ENCODE peak calls at places on chromosome 17, in ten cellular contexts. N is breast epithelium, S is HCT116, O is SK-N-SH, K is GM23338, X is transverse colon, G is GM12891, I is stomach, A is suprapubic skin, C is K562. T is an unnamed sample.

GRCh38 chr17:69363488-69364210 is 36.7 kb upstream of the ABCA5 start:
- DNase-seq in N (no peak), K (no peak), A (no peak), X (no peak), I (no peak), C (no peak), O (no peak), S (no peak), G (no peak), T (no peak)

GRCh38 chr17:7834554-7834890 is 505 bp downstream of the KDM6B start:
- DNase-seq in G (no peak), I (peak; percentile 68), O (peak; percentile 58), C (peak; percentile 35), S (no peak), N (peak; percentile 65), K (peak; percentile 48), A (no peak), X (peak; percentile 84), T (peak; percentile 94)

GRCh38 chr17:50192873-50193274 is 8.6 kb downstream of the COL1A1 start:
- DNase-seq in X (no peak), G (no peak), N (no peak), O (no peak), I (no peak), S (no peak), A (no peak), C (no peak), K (no peak), T (no peak)

GRCh38 chr17:14307560-14308024 is 6.7 kb downstream of the HS3ST3B1 start:
- DNase-seq in A (no peak), X (no peak), O (no peak), I (no peak), S (no peak), C (no peak), N (no peak), G (no peak), K (no peak), T (no peak)

GRCh38 chr17:61416540-61417363 is 17.1 kb downstream of the TBX2 start:
- DNase-seq in A (peak; percentile 94), S (peak; percentile 89), G (peak; percentile 77), C (peak; percentile 93), K (peak; percentile 94), I (peak; percentile 74), X (peak; percentile 77), N (peak; percentile 81), O (peak; percentile 99), T (peak; percentile 96)

GRCh38 chr17:79978545-79978852 is 57.2 kb downstream of the TBC1D16 start:
- DNase-seq in I (no peak), N (peak; percentile 43), K (no peak), S (no peak), X (no peak), G (no peak), C (no peak), O (no peak), A (peak; percentile 68), T (no peak)

GRCh38 chr17:50893183-50893993 is 27.2 kb upstream of the TOB1 start:
- DNase-seq in I (no peak), O (no peak), A (peak; percentile 79), G (no peak), N (no peak), S (peak; percentile 71), K (no peak), X (peak; percentile 46), C (no peak), T (no peak)

GRCh38 chr17:64679710-64680216 is 17.7 kb upstream of the SMURF2 start:
- DNase-seq in O (no peak), C (no peak), X (no peak), G (no peak), S (peak; percentile 91), N (no peak), A (no peak), K (no peak), I (no peak), T (no peak)

GRCh38 chr17:14320098-14320497 is 19.2 kb downstream of the HS3ST3B1 start:
- DNase-seq in K (no peak), O (no peak), X (no peak), S (no peak), G (no peak), N (no peak), I (no peak), C (no peak), A (no peak), T (no peak)

GRCh38 chr17:4833178-4833940 is at the start of gene MINK1:
- DNase-seq in C (peak; percentile 98), I (peak; percentile 93), G (peak; percentile 99), S (peak; percentile 87), O (peak; percentile 100), A (peak; percentile 89), X (peak; percentile 93), N (peak; percentile 79), K (peak; percentile 83), T (peak; percentile 94)

GRCh38 chr17:2975469-2975958 is 87.9 kb downstream of the OR1D5 start:
- DNase-seq in C (no peak), A (no peak), I (peak; percentile 56), N (no peak), O (peak; percentile 61), K (no peak), S (peak; percentile 90), X (peak; percentile 40), G (no peak), T (peak; percentile 80)

GRCh38 chr17:66438101-66438500 is 135.7 kb downstream of the PRKCA start:
- DNase-seq in X (no peak), G (no peak), N (no peak), S (no peak), I (no peak), A (no peak), O (no peak), K (no peak), C (no peak), T (no peak)

GRCh38 chr17:61849674-61850073 is 13.7 kb downstream of the BRIP1 start:
- DNase-seq in S (no peak), N (no peak), K (no peak), A (no peak), O (no peak), G (no peak), I (no peak), C (no peak), X (no peak), T (no peak)

GRCh38 chr17:12730931-12731521 is 58.3 kb upstream of the ARHGAP44 start:
- DNase-seq in A (no peak), S (peak; percentile 66), X (peak; percentile 81), N (peak; percentile 70), K (peak; percentile 68), G (no peak), I (peak; percentile 88), C (no peak), O (no peak), T (no peak)

GRCh38 chr17:8222380-8222629 is 11.9 kb upstream of the AURKB start:
- DNase-seq in K (no peak), I (no peak), A (no peak), O (no peak), S (peak; percentile 83), X (no peak), N (no peak), C (peak; percentile 45), G (no peak), T (no peak)

DNA sequence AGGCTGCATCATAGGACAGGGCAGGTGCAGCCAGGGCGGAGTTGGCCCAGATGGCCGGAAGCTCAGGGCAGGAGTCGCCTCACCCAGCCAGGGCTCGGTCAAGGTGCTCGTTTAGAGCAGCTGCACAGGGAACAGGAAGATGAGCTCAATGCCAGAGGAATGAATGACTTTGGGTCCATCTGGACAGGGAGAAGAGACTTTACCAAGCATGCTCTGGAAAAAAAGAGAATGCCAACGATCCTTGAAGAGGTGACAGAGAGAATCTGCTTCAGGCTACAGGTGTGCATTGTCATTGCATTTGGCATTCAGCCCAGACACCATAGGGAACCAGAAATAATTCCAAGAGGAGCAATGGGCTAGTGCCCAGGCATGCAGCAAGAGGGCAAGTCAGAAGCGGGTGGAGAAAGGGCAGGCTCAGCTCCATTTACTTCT is 6.7 kb upstream of the MPP3 start:
- DNase-seq in A (no peak), S (peak; percentile 76), C (no peak), N (no peak), K (peak; percentile 20), I (peak; percentile 74), G (no peak), O (no peak), X (peak; percentile 82), T (no peak)
- TF ChIP-seq POLR2AphosphoS5 in A (no peak), S (peak; percentile 53), C (no peak), N (peak; percentile 59), K (no peak), I (no peak), G (no peak), O (no peak), X (peak; percentile 14), T (no peak)

DNA sequence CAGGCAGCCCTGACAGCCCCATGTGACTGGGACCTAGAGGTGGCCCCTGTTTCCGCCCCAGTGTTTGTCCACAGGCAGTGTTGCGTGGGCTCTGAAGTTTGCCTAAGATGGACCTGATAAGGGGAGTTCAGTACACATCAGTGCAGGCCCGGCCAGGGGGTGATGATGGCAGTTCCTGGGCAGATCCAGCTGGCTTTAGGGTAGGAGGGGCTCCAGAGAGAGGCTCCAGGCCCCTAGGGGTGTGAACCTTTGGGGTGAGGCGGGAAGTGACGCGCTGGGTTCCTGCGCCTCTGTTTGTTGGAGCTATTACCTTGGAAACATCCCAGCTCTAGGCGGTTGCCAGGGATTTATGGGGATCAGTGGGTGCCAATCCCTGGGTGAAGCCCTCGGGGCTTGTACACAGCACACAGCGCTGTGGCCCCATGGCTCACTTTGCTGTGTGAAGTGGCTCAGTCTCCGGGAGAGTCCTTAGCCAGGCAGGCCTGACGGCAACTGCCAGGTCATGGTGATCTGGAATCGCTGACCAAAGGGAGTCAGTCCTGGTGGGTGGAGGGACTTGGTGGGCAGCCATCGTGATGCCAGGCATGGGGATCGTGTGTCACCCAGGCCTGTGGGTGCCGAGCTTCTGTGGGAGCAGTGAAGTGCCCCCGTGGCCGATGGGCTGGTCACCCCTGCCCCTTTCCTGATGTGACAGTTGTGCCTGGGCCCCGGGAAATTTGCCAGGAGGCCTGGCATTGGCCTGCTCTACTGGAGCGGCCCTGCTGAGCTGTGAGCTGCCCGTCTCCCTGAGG is 146.1 kb downstream of the SEC14L1 start:
- DNase-seq in K (no peak), A (peak; percentile 88), S (peak; percentile 73), G (no peak), I (peak; percentile 88), X (peak; percentile 88), O (peak; percentile 88), N (peak; percentile 90), C (no peak), T (no peak)
- TF ChIP-seq POLR2AphosphoS5 in K (no peak), A (peak; percentile 64), S (peak; percentile 43), G (no peak), I (peak; percentile 8), X (peak; percentile 81), O (no peak), N (peak; percentile 62), C (no peak), T (no peak)

GRCh38 chr17:39668141-39668924 is at the start of gene PNMT:
- DNase-seq in I (peak; percentile 83), K (peak; percentile 90), O (peak; percentile 93), A (no peak), C (peak; percentile 76), S (no peak), N (no peak), G (peak; percentile 90), X (peak; percentile 81), T (no peak)
- TF ChIP-seq POLR2AphosphoS5 in I (no peak), K (no peak), O (no peak), A (no peak), C (no peak), S (no peak), N (no peak), G (no peak), X (no peak), T (peak; percentile 36)

DNA sequence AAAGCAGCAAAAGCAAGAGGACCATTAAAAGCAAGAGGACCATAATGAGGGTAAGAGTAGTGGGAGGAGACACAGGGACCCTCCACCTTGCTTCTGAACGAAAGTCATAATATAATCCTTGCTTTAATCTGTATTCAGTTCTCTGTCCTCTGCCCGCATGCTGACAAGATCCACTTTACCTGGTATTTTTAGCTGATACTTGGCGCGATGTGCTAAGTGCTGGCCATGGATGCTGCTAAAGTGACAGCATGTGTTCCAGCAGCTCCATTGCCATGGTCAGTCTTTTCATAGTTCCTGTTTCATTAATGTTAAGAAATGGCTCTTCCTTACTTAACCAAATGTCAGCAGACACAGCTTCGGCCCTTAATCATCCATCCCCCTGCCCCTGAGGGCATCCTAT is 86.8 kb downstream of the CA10 start:
- DNase-seq in I (no peak), C (no peak), O (no peak), A (no peak), G (no peak), X (no peak), K (no peak), N (no peak), S (no peak), T (no peak)
- TF ChIP-seq POLR2AphosphoS5 in I (no peak), C (no peak), O (no peak), A (no peak), G (no peak), X (no peak), K (no peak), N (no peak), S (no peak), T (no peak)

T was measured in esophagus muscularis mucosa.